ENCODE peak calls at places on chromosomes 4 and X, in eight cellular contexts. W is cardiac muscle cell, P is testis, S is brain microvascular endothelial cell, O is breast epithelium, F is upper lobe of right lung, Z is psoas muscle, N is right lobe of liver. L is an unnamed sample.

GRCh38 chr4:88672987-88673386 is 24.6 kb downstream of the NAP1L5 start:
- DNase-seq in W (peak; percentile 61), P (peak; percentile 44), S (peak; percentile 48), O (no peak), F (no peak), Z (no peak), N (no peak), L (no peak)

GRCh38 chr4:91198951-91199350 is 1071.8 kb downstream of the CCSER1 start:
- DNase-seq in W (no peak), P (no peak), S (no peak), O (no peak), F (no peak), Z (no peak), N (no peak), L (no peak)

GRCh38 chr4:15320116-15320515 is 107.7 kb upstream of the C1QTNF7 start:
- DNase-seq in W (no peak), P (no peak), S (no peak), O (no peak), F (no peak), Z (no peak), N (no peak), L (no peak)

GRCh38 chr4:2811830-2812599 is 19.1 kb downstream of the SH3BP2 start:
- DNase-seq in W (peak; percentile 50), P (peak; percentile 57), S (peak; percentile 48), O (no peak), F (peak; percentile 90), Z (peak; percentile 76), N (peak; percentile 74), L (no peak)

GRCh38 chr4:120760047-120760446 is 162.5 kb downstream of the PRDM5 start:
- DNase-seq in W (no peak), P (no peak), S (no peak), O (no peak), F (no peak), Z (no peak), N (no peak), L (no peak)

GRCh38 chr4:152246659-152247058 is 289.2 kb downstream of the FBXW7 start:
- DNase-seq in W (no peak), P (no peak), S (no peak), O (no peak), F (no peak), Z (no peak), N (no peak), L (no peak)

GRCh38 chr4:140971077-140971792 is 162.0 kb downstream of the RNF150 start:
- DNase-seq in W (no peak), P (no peak), S (no peak), O (no peak), F (no peak), Z (no peak), N (no peak), L (no peak)

GRCh38 chrX:132909643-132910042 is 48.8 kb downstream of the HS6ST2 start:
- DNase-seq in W (no peak), P (no peak), S (peak; percentile 43), O (no peak), F (no peak), Z (no peak), N (no peak), L (no peak)

GRCh38 chrX:270848-271367 is 10.3 kb upstream of the PLCXD1 start:
- DNase-seq in W (no peak), P (peak; percentile 9), S (no peak), O (peak; percentile 42), F (peak; percentile 84), Z (no peak), N (peak; percentile 35), L (no peak)

GRCh38 chr4:52057196-52057595 is 6.1 kb downstream of the SPATA18 start:
- DNase-seq in W (no peak), P (no peak), S (no peak), O (no peak), F (no peak), Z (no peak), N (no peak), L (no peak)

GRCh38 chrX:150905293-150905692 is 6.8 kb upstream of the CD99L2 start:
- DNase-seq in W (no peak), P (no peak), S (no peak), O (no peak), F (no peak), Z (no peak), N (no peak), L (no peak)

GRCh38 chr4:103075435-103075893 is 1.1 kb downstream of the SLC9B2 start:
- DNase-seq in W (no peak), P (no peak), S (no peak), O (no peak), F (no peak), Z (no peak), N (peak; percentile 78), L (no peak)

GRCh38 chr4:183444953-183445543 is 612 bp downstream of the CDKN2AIP start:
- DNase-seq in W (peak; percentile 61), P (peak; percentile 42), S (no peak), O (no peak), F (peak; percentile 82), Z (no peak), N (no peak), L (no peak)

GRCh38 chr4:180751009-180751408 is 1492.2 kb upstream of the TENM3 start:
- DNase-seq in W (no peak), P (no peak), S (peak; percentile 28), O (no peak), F (no peak), Z (no peak), N (no peak), L (no peak)

GRCh38 chrX:16869393-16870094 is 618 bp downstream of the RBBP7 start:
- DNase-seq in W (peak; percentile 75), P (peak; percentile 20), S (no peak), O (no peak), F (peak; percentile 65), Z (peak; percentile 50), N (peak; percentile 44), L (no peak)

DNA sequence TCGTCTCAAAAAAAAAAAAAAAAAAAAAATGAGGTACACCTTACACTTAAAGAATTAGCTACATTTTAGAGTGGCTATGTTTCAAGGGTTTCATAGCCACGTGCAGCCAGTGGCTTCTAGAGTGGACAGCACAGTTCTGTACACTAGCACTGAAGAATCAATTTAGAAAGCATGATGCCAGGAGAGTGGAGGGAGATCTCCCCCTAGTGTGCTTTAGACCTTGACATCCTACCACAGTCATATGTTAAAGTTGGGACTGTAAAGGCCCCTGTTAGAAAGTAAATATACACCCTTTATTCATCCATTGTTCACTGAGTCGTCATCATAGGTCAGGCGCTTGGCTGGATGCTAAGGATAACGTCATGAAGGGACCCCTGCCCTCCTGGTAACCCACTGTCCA is 179.4 kb downstream of the QDPR start:
- DNase-seq in W (no peak), P (no peak), S (no peak), O (no peak), F (no peak), Z (no peak), N (no peak), L (no peak)
- TF ChIP-seq CTCF in W (no peak), P (no peak), S (peak; percentile 9), O (no peak), F (no peak), Z (no peak), N (no peak), L (no peak)

GRCh38 chrX:30308263-30309138 is 689 bp downstream of the NR0B1 start:
- DNase-seq in W (peak; percentile 51), P (peak; percentile 33), S (no peak), O (no peak), F (no peak), Z (peak; percentile 20), N (no peak), L (no peak)

GRCh38 chrX:30310429-30311206 is 1.4 kb upstream of the NR0B1 start:
- DNase-seq in W (no peak), P (no peak), S (no peak), O (no peak), F (no peak), Z (no peak), N (no peak), L (no peak)

GRCh38 chrX:30309139-30309571 is at the start of gene NR0B1:
- DNase-seq in W (peak; percentile 32), P (peak; percentile 79), S (no peak), O (no peak), F (no peak), Z (peak; percentile 16), N (no peak), L (no peak)

GRCh38 chrX:30304866-30305265 is 4.3 kb downstream of the NR0B1 start:
- DNase-seq in W (no peak), P (no peak), S (no peak), O (no peak), F (no peak), Z (no peak), N (no peak), L (no peak)

DNA sequence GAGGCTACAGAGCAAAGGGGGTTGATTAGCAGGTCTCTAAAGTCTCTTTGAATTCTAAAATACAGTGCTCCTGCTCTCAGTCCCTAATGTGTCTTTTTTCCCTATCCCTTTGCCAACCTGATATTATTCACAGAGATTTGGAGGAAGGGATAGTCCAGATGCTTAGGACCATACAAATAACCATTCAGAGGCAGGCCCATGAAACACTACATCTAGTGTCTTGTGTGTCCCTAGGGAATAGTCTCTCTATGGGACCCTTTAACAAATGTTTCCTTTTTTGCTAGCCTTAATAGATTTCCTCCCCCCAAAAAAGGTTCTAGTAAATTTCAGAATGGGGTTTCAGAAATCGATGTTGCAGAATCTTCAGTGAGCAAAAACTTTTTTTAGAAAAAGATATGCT is 1.7 kb downstream of the NR0B1 start:
- DNase-seq in W (no peak), P (no peak), S (no peak), O (no peak), F (no peak), Z (no peak), N (no peak), L (no peak)
- H3K4me3 ChIP-seq in W (no peak overlapping the region), P (peak overlapping the region; percentile 37), S (no peak overlapping the region), O (no peak overlapping the region), F (no peak overlapping the region), Z (no peak overlapping the region), N (no peak overlapping the region), L (no peak overlapping the region)

GRCh38 chr4:39905656-39906055 is 72.1 kb downstream of the PDS5A start:
- DNase-seq in W (no peak), P (no peak), S (no peak), O (no peak), F (no peak), Z (no peak), N (no peak), L (no peak)
- H3K36me3 ChIP-seq in W (peaks cover 35% of the 10 kb centered on the region), P (no peaks in the 10 kb centered on the region), S (peaks cover 16% of the 10 kb centered on the region), O (no peaks in the 10 kb centered on the region), F (peaks cover 82% of the 10 kb centered on the region), Z (peaks cover 71% of the 10 kb centered on the region), N (peaks cover 3% of the 10 kb centered on the region), L (no peaks in the 10 kb centered on the region)

DNA sequence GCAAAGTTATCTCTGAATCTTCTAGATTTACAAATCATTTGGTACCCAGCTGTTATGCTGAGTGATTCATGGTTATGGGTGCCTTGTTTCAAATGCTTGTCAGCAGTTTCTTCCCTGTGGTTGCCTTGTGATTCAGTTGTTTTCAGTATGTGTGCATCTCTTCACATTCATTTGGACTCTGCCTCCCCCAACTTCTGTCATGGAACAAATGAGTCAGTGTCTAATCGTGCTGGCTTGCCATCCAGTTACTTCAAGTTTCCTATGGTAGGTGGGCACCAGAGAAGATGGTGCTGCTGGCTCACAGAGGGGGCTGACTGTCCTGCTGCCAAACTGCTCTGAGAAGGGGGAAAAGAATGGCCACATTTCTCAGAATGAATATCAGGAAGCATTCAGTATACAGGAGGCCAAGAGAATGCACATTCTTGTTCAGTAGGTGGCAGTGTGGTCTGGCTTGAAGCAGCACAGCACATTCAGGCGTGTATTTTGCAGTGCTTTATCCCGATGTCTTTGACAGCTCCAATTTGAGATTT is 260.9 kb downstream of the GLUD2 start:
- DNase-seq in W (peak; percentile 24), P (peak; percentile 37), S (peak; percentile 59), O (no peak), F (no peak), Z (no peak), N (no peak), L (peak; percentile 14)
- TF ChIP-seq CTCF in W (peak; percentile 44), P (no peak), S (peak; percentile 57), O (no peak), F (peak; percentile 36), Z (peak; percentile 13), N (peak; percentile 44), L (peak; percentile 43)

L was measured in BJ.